ENCODE peak calls at places on chromosomes 1 and 21, in five cellular contexts. One of them, this sample, is unnamed.

GRCh38 chr1:54325705-54326461 is 80.3 kb downstream of the SSBP3 start:
- DNase-seq in astrocyte: no peak
- DNase-seq in fibroblast of lung: no peak
- DNase-seq in K562: no peak
- DNase-seq in A549: no peak
- DNase-seq in this sample: no peak

GRCh38 chr1:10208537-10208936 is 1.8 kb upstream of the KIF1B start:
- DNase-seq in astrocyte: no peak
- DNase-seq in fibroblast of lung: no peak
- DNase-seq in K562: no peak
- DNase-seq in A549: no peak
- DNase-seq in this sample: no peak

GRCh38 chr1:200042437-200043329 is 15.2 kb downstream of the NR5A2 start:
- DNase-seq in astrocyte: no peak
- DNase-seq in fibroblast of lung: no peak
- DNase-seq in K562: no peak
- DNase-seq in A549: no peak
- DNase-seq in this sample: no peak

GRCh38 chr1:8116892-8117262 is 90.8 kb upstream of the ERRFI1 start:
- DNase-seq in astrocyte: peak
- DNase-seq in fibroblast of lung: peak
- DNase-seq in K562: no peak
- DNase-seq in A549: no peak
- DNase-seq in this sample: no peak

GRCh38 chr1:57489342-57490036 is 65.6 kb upstream of the DAB1 start:
- DNase-seq in astrocyte: peak
- DNase-seq in fibroblast of lung: peak
- DNase-seq in K562: no peak
- DNase-seq in A549: no peak
- DNase-seq in this sample: no peak

GRCh38 chr1:229694053-229694693 is 68.1 kb downstream of the URB2 start:
- DNase-seq in astrocyte: peak
- DNase-seq in fibroblast of lung: peak
- DNase-seq in K562: no peak
- DNase-seq in A549: no peak
- DNase-seq in this sample: peak

GRCh38 chr1:232628335-232629214 is 1.4 kb downstream of the SIPA1L2 start:
- DNase-seq in astrocyte: peak
- DNase-seq in fibroblast of lung: peak
- DNase-seq in K562: no peak
- DNase-seq in A549: no peak
- DNase-seq in this sample: no peak

GRCh38 chr1:215835951-215836350 is 268.8 kb downstream of the KCTD3 start:
- DNase-seq in astrocyte: peak
- DNase-seq in fibroblast of lung: peak
- DNase-seq in K562: no peak
- DNase-seq in A549: no peak
- DNase-seq in this sample: no peak

GRCh38 chr1:193952778-193953374 is 766.5 kb upstream of the B3GALT2 start:
- DNase-seq in astrocyte: no peak
- DNase-seq in fibroblast of lung: no peak
- DNase-seq in K562: no peak
- DNase-seq in A549: no peak
- DNase-seq in this sample: no peak

GRCh38 chr1:40432644-40433385 is 17.5 kb upstream of the ZFP69B start:
- DNase-seq in astrocyte: peak
- DNase-seq in fibroblast of lung: peak
- DNase-seq in K562: no peak
- DNase-seq in A549: no peak
- DNase-seq in this sample: no peak

GRCh38 chr1:30872948-30873263 is 35.7 kb downstream of the SDC3 start:
- DNase-seq in astrocyte: no peak
- DNase-seq in fibroblast of lung: no peak
- DNase-seq in K562: no peak
- DNase-seq in A549: no peak
- DNase-seq in this sample: no peak

GRCh38 chr1:232792949-232793348 is 12.3 kb upstream of the MAP10 start:
- DNase-seq in astrocyte: no peak
- DNase-seq in fibroblast of lung: peak
- DNase-seq in K562: no peak
- DNase-seq in A549: no peak
- DNase-seq in this sample: no peak

GRCh38 chr1:107000907-107001306 is 55.6 kb upstream of the PRMT6 start:
- DNase-seq in astrocyte: peak
- DNase-seq in fibroblast of lung: peak
- DNase-seq in K562: no peak
- DNase-seq in A549: no peak
- DNase-seq in this sample: no peak

GRCh38 chr21:28867401-28867800 is 125.3 kb downstream of the LTN1 start:
- DNase-seq in astrocyte: no peak
- DNase-seq in fibroblast of lung: peak
- DNase-seq in K562: no peak
- DNase-seq in A549: no peak
- DNase-seq in this sample: no peak

GRCh38 chr1:32012709-32013385 is 821 bp upstream of the KHDRBS1 start:
- DNase-seq in astrocyte: no peak
- DNase-seq in fibroblast of lung: no peak
- DNase-seq in K562: no peak
- DNase-seq in A549: no peak
- DNase-seq in this sample: no peak

GRCh38 chr1:59814180-59814900 is 409 bp upstream of the HOOK1 start:
- DNase-seq in astrocyte: no peak
- DNase-seq in fibroblast of lung: peak
- DNase-seq in K562: no peak
- DNase-seq in A549: peak
- DNase-seq in this sample: peak

GRCh38 chr1:198542632-198543031 is 2.2 kb upstream of the ATP6V1G3 start:
- DNase-seq in astrocyte: no peak
- DNase-seq in fibroblast of lung: no peak
- DNase-seq in K562: no peak
- DNase-seq in A549: no peak
- DNase-seq in this sample: no peak

GRCh38 chr1:195717651-195718050 is 890.6 kb downstream of the KCNT2 start:
- DNase-seq in astrocyte: peak
- DNase-seq in fibroblast of lung: peak
- DNase-seq in K562: no peak
- DNase-seq in A549: peak
- DNase-seq in this sample: no peak

GRCh38 chr21:34126269-34126668 is 52.9 kb downstream of the MRPS6 start:
- DNase-seq in astrocyte: peak
- DNase-seq in fibroblast of lung: peak
- DNase-seq in K562: no peak
- DNase-seq in A549: no peak
- DNase-seq in this sample: no peak

GRCh38 chr1:18929686-18930085 is 26.8 kb downstream of the IFFO2 start:
- DNase-seq in astrocyte: peak
- DNase-seq in fibroblast of lung: peak
- DNase-seq in K562: no peak
- DNase-seq in A549: no peak
- DNase-seq in this sample: no peak

GRCh38 chr21:46674430-46675007 is 39.0 kb downstream of the PRMT2 start:
- DNase-seq in astrocyte: no peak
- DNase-seq in fibroblast of lung: no peak
- DNase-seq in K562: no peak
- DNase-seq in A549: no peak
- DNase-seq in this sample: no peak

GRCh38 chr1:228548788-228549187 is 61.6 kb downstream of the RNF187 start:
- DNase-seq in astrocyte: no peak
- DNase-seq in fibroblast of lung: no peak
- DNase-seq in K562: no peak
- DNase-seq in A549: no peak
- DNase-seq in this sample: no peak

GRCh38 chr21:45291613-45292398 is 4.1 kb upstream of the POFUT2 start:
- DNase-seq in astrocyte: no peak
- DNase-seq in fibroblast of lung: no peak
- DNase-seq in K562: peak
- DNase-seq in A549: no peak
- DNase-seq in this sample: no peak

GRCh38 chr1:93552751-93553455 is 105.0 kb downstream of the FNBP1L start:
- DNase-seq in astrocyte: peak
- DNase-seq in fibroblast of lung: peak
- DNase-seq in K562: no peak
- DNase-seq in A549: no peak
- DNase-seq in this sample: peak

GRCh38 chr1:230978491-230979388 is at the start of the genes ARV1 and TTC13:
- DNase-seq in astrocyte: peak
- DNase-seq in fibroblast of lung: peak
- DNase-seq in K562: peak
- DNase-seq in A549: peak
- DNase-seq in this sample: peak

GRCh38 chr1:80639777-80640533 is 1160.8 kb upstream of the ADGRL2 start:
- DNase-seq in astrocyte: no peak
- DNase-seq in fibroblast of lung: no peak
- DNase-seq in K562: no peak
- DNase-seq in A549: no peak
- DNase-seq in this sample: no peak

GRCh38 chr21:45986316-45987051 is 4.9 kb downstream of the COL6A1 start:
- DNase-seq in astrocyte: no peak
- DNase-seq in fibroblast of lung: no peak
- DNase-seq in K562: no peak
- DNase-seq in A549: no peak
- DNase-seq in this sample: no peak

GRCh38 chr1:212286437-212287131 is 1.4 kb downstream of the PPP2R5A start:
- DNase-seq in astrocyte: peak
- DNase-seq in fibroblast of lung: peak
- DNase-seq in K562: no peak
- DNase-seq in A549: no peak
- DNase-seq in this sample: no peak

GRCh38 chr1:115300087-115300856 is 37.8 kb downstream of the NGF start:
- DNase-seq in astrocyte: no peak
- DNase-seq in fibroblast of lung: peak
- DNase-seq in K562: no peak
- DNase-seq in A549: no peak
- DNase-seq in this sample: no peak

GRCh38 chr1:118254001-118254400 is 69.0 kb upstream of the SPAG17 start:
- DNase-seq in astrocyte: no peak
- DNase-seq in fibroblast of lung: no peak
- DNase-seq in K562: no peak
- DNase-seq in A549: no peak
- DNase-seq in this sample: no peak

GRCh38 chr1:56147459-56147858 is 431.9 kb downstream of the PLPP3 start:
- DNase-seq in astrocyte: no peak
- DNase-seq in fibroblast of lung: no peak
- DNase-seq in K562: no peak
- DNase-seq in A549: no peak
- DNase-seq in this sample: no peak

GRCh38 chr1:180948846-180949615 is 36.3 kb downstream of the KIAA1614 start:
- DNase-seq in astrocyte: no peak
- DNase-seq in fibroblast of lung: no peak
- DNase-seq in K562: no peak
- DNase-seq in A549: no peak
- DNase-seq in this sample: no peak

DNA sequence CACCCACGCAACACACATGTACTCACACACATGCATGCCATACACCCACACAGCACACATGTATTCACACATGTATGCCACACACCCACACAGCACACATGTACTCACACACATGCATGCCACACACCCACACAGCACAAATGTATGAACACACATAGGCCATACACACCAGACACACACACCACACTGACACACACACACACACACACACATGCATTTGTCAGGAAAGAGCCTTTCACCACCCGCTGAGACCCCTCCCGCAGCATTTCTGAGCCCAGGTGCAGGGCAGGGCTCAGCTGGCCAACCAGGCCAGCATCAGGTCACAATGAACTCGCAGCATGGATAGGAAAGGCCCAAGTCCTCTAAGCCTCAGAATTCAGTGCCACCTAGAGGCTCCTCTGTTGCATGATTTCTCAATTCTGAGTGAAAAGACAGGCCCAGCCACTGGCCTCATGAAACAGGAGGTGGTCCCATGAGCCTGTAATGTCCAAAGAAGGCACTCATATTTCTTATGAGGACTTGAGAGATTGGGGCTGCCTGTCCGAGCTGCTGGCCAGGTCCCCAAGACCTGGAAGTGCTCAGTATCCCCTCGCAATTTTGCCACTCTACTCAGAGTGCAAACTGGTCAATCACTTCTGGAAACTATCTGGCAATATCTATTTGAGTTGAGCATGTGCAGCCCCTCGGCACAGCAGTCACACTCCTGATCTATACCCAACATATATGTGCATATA is 57.3 kb downstream of the PSMG1 start:
- DNase-seq in astrocyte: peak
- DNase-seq in fibroblast of lung: peak
- DNase-seq in K562: no peak
- DNase-seq in A549: no peak
- DNase-seq in this sample: peak
- TF ChIP-seq CTCF in astrocyte: peak
- TF ChIP-seq CTCF in fibroblast of lung: peak
- TF ChIP-seq CTCF in K562: peak
- TF ChIP-seq CTCF in A549: peak
- TF ChIP-seq CTCF in this sample: no peak

GRCh38 chr1:15062479-15063099 is 91.0 kb upstream of the TMEM51 start:
- DNase-seq in astrocyte: no peak
- DNase-seq in fibroblast of lung: no peak
- DNase-seq in K562: peak
- DNase-seq in A549: no peak
- DNase-seq in this sample: no peak
- TF ChIP-seq CTCF in astrocyte: peak
- TF ChIP-seq CTCF in fibroblast of lung: peak
- TF ChIP-seq CTCF in K562: peak
- TF ChIP-seq CTCF in A549: peak
- TF ChIP-seq CTCF in this sample: peak

GRCh38 chr1:112722601-112723510 is 7.7 kb upstream of the PPM1J start:
- DNase-seq in astrocyte: no peak
- DNase-seq in fibroblast of lung: peak
- DNase-seq in K562: no peak
- DNase-seq in A549: no peak
- DNase-seq in this sample: peak
- TF ChIP-seq CTCF in astrocyte: no peak
- TF ChIP-seq CTCF in fibroblast of lung: no peak
- TF ChIP-seq CTCF in K562: no peak
- TF ChIP-seq CTCF in A549: no peak
- TF ChIP-seq CTCF in this sample: no peak

GRCh38 chr1:44832068-44832700 is 10.9 kb downstream of the PTCH2 start:
- DNase-seq in astrocyte: no peak
- DNase-seq in fibroblast of lung: no peak
- DNase-seq in K562: peak
- DNase-seq in A549: no peak
- DNase-seq in this sample: no peak
- TF ChIP-seq CTCF in astrocyte: no peak
- TF ChIP-seq CTCF in fibroblast of lung: no peak
- TF ChIP-seq CTCF in K562: no peak
- TF ChIP-seq CTCF in A549: no peak
- TF ChIP-seq CTCF in this sample: no peak

GRCh38 chr1:6547301-6547700 is 7.0 kb downstream of the NOL9 start:
- DNase-seq in astrocyte: no peak
- DNase-seq in fibroblast of lung: peak
- DNase-seq in K562: no peak
- DNase-seq in A549: no peak
- DNase-seq in this sample: no peak
- TF ChIP-seq CTCF in astrocyte: peak
- TF ChIP-seq CTCF in fibroblast of lung: no peak
- TF ChIP-seq CTCF in K562: no peak
- TF ChIP-seq CTCF in A549: no peak
- TF ChIP-seq CTCF in this sample: no peak

GRCh38 chr1:153058154-153058553 is 842 bp upstream of the SPRR2A start:
- DNase-seq in astrocyte: no peak
- DNase-seq in fibroblast of lung: no peak
- DNase-seq in K562: no peak
- DNase-seq in A549: no peak
- DNase-seq in this sample: no peak
- TF ChIP-seq CTCF in astrocyte: no peak
- TF ChIP-seq CTCF in fibroblast of lung: no peak
- TF ChIP-seq CTCF in K562: peak
- TF ChIP-seq CTCF in A549: peak
- TF ChIP-seq CTCF in this sample: no peak